ENCODE peak calls at places on chromosomes 5 and 9, in ten cellular contexts. T is neural progenitor cell, D is PC-9, K is aorta, G is stomach, R is trophoblast cell, W is GM23248, U is Peyer's patch, L is substantia nigra, H is AG04450. C is an unnamed sample.

GRCh38 chr9:136539427-136540412 is 6.1 kb downstream of the NOTCH1 start:
- DNase-seq in T (no peak), D (peak; percentile 88), K (peak; percentile 92), G (peak; percentile 83), R (peak; percentile 86), W (no peak), U (peak; percentile 91), L (no peak), H (no peak), C (peak; percentile 98)

GRCh38 chr5:40442346-40442745 is 237.4 kb upstream of the PTGER4 start:
- DNase-seq in T (no peak), D (peak; percentile 48), K (no peak), G (no peak), R (no peak), W (peak; percentile 41), U (no peak), L (no peak), H (no peak), C (no peak)

GRCh38 chr5:43631182-43631910 is 28.4 kb downstream of the NNT start:
- DNase-seq in T (peak; percentile 93), D (peak; percentile 74), K (no peak), G (peak; percentile 34), R (peak; percentile 91), W (peak; percentile 91), U (peak; percentile 49), L (no peak), H (peak; percentile 60), C (peak; percentile 41)

GRCh38 chr5:3101561-3101960 is 350.1 kb upstream of the IRX2 start:
- DNase-seq in T (peak; percentile 47), D (no peak), K (no peak), G (no peak), R (no peak), W (no peak), U (no peak), L (no peak), H (no peak), C (no peak)

GRCh38 chr5:1887400-1888360 is 5.0 kb upstream of the IRX4 start:
- DNase-seq in T (peak; percentile 40), D (no peak), K (peak; percentile 49), G (no peak), R (no peak), W (no peak), U (no peak), L (no peak), H (no peak), C (no peak)

GRCh38 chr5:164799391-164799790 is 1294.0 kb downstream of the MAT2B start:
- DNase-seq in T (no peak), D (no peak), K (no peak), G (no peak), R (no peak), W (no peak), U (no peak), L (no peak), H (no peak), C (no peak)

GRCh38 chr9:120360046-120360445 is 219.9 kb downstream of the CDK5RAP2 start:
- DNase-seq in T (no peak), D (peak; percentile 45), K (no peak), G (no peak), R (no peak), W (no peak), U (no peak), L (no peak), H (no peak), C (no peak)

GRCh38 chr5:103881560-103881959 is 319.0 kb upstream of the NUDT12 start:
- DNase-seq in T (no peak), D (no peak), K (no peak), G (no peak), R (no peak), W (no peak), U (no peak), L (no peak), H (no peak), C (no peak)

GRCh38 chr9:5389109-5389732 is 48.5 kb downstream of the PLGRKT start:
- DNase-seq in T (no peak), D (no peak), K (no peak), G (no peak), R (no peak), W (peak; percentile 82), U (no peak), L (no peak), H (peak; percentile 54), C (no peak)

GRCh38 chr5:50984628-50985027 is 318.2 kb downstream of the PARP8 start:
- DNase-seq in T (no peak), D (no peak), K (no peak), G (no peak), R (no peak), W (no peak), U (no peak), L (no peak), H (no peak), C (no peak)

GRCh38 chr9:89435315-89435823 is 62.5 kb downstream of the SEMA4D start:
- DNase-seq in T (peak; percentile 77), D (peak; percentile 81), K (no peak), G (peak; percentile 90), R (peak; percentile 81), W (no peak), U (peak; percentile 93), L (no peak), H (no peak), C (peak; percentile 74)

GRCh38 chr5:140345919-140346347 is 470 bp downstream of the HBEGF start:
- DNase-seq in T (peak; percentile 85), D (peak; percentile 38), K (peak; percentile 89), G (peak; percentile 68), R (peak; percentile 54), W (peak; percentile 83), U (no peak), L (no peak), H (no peak), C (peak; percentile 52)

GRCh38 chr5:140342896-140343295 is 3.5 kb downstream of the HBEGF start:
- DNase-seq in T (no peak), D (no peak), K (no peak), G (no peak), R (no peak), W (no peak), U (no peak), L (no peak), H (no peak), C (no peak)

GRCh38 chr5:140346348-140347221 is at the start of gene HBEGF:
- DNase-seq in T (peak; percentile 97), D (peak; percentile 70), K (peak; percentile 94), G (peak; percentile 93), R (peak; percentile 87), W (peak; percentile 85), U (peak; percentile 91), L (peak; percentile 40), H (no peak), C (peak; percentile 85)

GRCh38 chr5:140347382-140347781 is 979 bp upstream of the HBEGF start:
- DNase-seq in T (no peak), D (no peak), K (no peak), G (no peak), R (no peak), W (no peak), U (no peak), L (no peak), H (no peak), C (no peak)

GRCh38 chr5:140344683-140345423 is 1.6 kb downstream of the HBEGF start:
- DNase-seq in T (no peak), D (peak; percentile 78), K (no peak), G (peak; percentile 53), R (peak; percentile 15), W (peak; percentile 60), U (peak; percentile 68), L (no peak), H (no peak), C (no peak)
- H3K27ac ChIP-seq in T (no peak overlapping the region), D (peak overlapping the region; percentile 65), K (no peak overlapping the region), G (peak overlapping the region; percentile 93), R (no peak overlapping the region), W (no peak overlapping the region), U (peak overlapping the region; percentile 78), L (peak overlapping the region; percentile 71), H (no peak overlapping the region), C (peak overlapping the region; percentile 38)

DNA sequence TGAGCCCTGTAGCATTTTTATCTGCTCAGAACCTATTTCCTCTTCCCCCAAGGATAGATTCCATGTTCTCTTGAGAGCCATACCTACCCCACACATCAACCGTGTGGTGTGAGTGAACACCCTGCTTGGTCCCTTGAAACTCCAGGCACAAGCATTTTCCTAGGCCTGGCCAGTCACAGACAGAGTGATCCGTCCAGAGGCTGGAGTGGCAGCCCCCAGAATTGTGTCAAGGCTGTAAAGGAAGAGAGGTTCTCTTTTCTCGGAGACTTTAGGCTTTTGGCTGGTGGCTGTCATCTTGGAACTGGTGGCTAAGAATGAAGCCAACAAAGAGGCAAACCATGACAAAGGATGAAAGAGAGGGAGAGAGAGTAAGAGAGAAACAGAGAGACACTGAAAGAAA is 66.0 kb downstream of the ARHGEF37 start:
- DNase-seq in T (no peak), D (no peak), K (no peak), G (no peak), R (no peak), W (no peak), U (no peak), L (no peak), H (no peak), C (no peak)
- H3K27ac ChIP-seq in T (no peak overlapping the region), D (no peak overlapping the region), K (no peak overlapping the region), G (no peak overlapping the region), R (no peak overlapping the region), W (no peak overlapping the region), U (no peak overlapping the region), L (no peak overlapping the region), H (no peak overlapping the region), C (no peak overlapping the region)

DNA sequence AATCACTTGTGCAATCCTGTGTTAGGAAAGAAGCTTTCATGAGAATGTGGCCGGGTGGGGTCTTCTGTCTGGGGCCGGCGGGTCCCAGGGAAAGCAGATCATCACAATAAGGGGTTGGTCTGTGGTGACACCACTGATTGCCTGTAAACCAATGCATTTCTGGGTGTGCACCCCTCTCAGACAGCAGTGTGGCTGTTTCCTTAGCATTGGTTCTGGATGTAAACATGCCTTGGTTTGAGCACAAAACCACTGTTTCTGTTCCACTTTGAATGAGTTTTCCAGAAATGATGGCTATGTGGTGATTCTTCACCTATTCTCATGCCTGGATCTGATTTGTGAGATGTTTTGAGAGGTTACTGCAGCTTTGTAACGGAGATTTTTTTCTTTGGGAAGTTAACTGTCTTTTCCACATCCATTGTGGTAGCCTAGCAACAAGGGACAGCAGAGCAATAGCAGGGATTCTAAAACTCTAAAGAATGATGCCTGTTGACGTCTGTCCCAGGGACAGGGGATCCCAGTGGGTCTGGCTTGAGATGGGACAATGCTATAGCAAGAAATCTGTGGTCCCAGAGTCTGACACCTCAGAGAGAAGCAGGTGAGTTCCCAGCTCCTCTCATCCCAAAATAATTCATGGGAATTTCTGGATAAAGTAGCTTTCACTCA is at the start of gene CCDC192:
- DNase-seq in T (peak; percentile 30), D (no peak), K (no peak), G (no peak), R (peak; percentile 21), W (no peak), U (no peak), L (no peak), H (no peak), C (no peak)
- H3K27ac ChIP-seq in T (no peak within 1 kb of the TSS), D (no peak within 1 kb of the TSS), K (no peak within 1 kb of the TSS), G (no peak within 1 kb of the TSS), R (no peak within 1 kb of the TSS), W (no peak within 1 kb of the TSS), U (no peak within 1 kb of the TSS), L (no peak within 1 kb of the TSS), H (no peak within 1 kb of the TSS), C (no peak within 1 kb of the TSS)

DNA sequence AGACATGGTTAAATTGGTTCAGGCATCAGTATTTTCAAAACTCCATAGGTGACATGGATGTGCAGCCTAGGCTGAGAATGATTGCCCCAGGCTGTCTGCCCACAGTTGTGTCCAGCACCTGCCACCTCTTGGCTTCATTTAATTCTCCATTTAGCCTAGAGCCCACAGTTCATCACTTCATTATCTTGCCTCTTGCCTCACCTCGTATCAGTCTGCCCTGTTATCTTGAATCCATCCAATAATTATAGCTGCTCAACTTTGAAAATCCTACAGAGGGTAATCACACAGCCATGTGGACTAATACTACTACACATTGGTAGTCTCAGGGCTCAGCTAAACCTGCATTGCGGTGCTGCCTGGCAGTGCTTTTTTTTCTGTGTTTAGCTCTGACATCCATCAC is 7.4 kb downstream of the UGCG start:
- DNase-seq in T (no peak), D (no peak), K (no peak), G (no peak), R (peak; percentile 97), W (no peak), U (no peak), L (no peak), H (no peak), C (no peak)
- H3K27ac ChIP-seq in T (no peak overlapping the region), D (no peak overlapping the region), K (no peak overlapping the region), G (no peak overlapping the region), R (no peak overlapping the region), W (no peak overlapping the region), U (no peak overlapping the region), L (no peak overlapping the region), H (no peak overlapping the region), C (no peak overlapping the region)

C was measured in lung.